ENCODE peak calls at places on chromosomes 13 and 19, in eight cellular contexts. Q is aorta, H is uterus, Y is suprapubic skin, B is IMR-90, N is MG63, C is adipocyte, E is SJSA1. T is an unnamed sample. For H3K36me3, the result is how much of the 10 kb centered on the place peaks cover.

GRCh38 chr13:27559714-27560113 is 60.6 kb downstream of the LNX2 start:
- DNase-seq in Q (no peak), N (no peak), H (no peak), C (no peak), Y (no peak), B (no peak), E (no peak), T (no peak)

GRCh38 chr13:26971990-26972888 is 199.4 kb downstream of the USP12 start:
- DNase-seq in H (no peak), E (peak), B (peak), C (no peak), Q (peak), N (no peak), Y (no peak), T (no peak)

GRCh38 chr13:23679214-23679613 is 109.0 kb downstream of the TNFRSF19 start:
- DNase-seq in Y (no peak), E (peak), B (peak), H (no peak), Q (no peak), C (no peak), N (peak), T (no peak)

GRCh38 chr19:34332027-34332786 is 32.8 kb upstream of the GPI start:
- DNase-seq in E (no peak), Q (no peak), H (no peak), B (peak), C (no peak), Y (no peak), N (no peak), T (no peak)

GRCh38 chr13:21230516-21230915 is 54.1 kb downstream of the MRPL57 start:
- DNase-seq in N (no peak), Q (no peak), Y (no peak), C (no peak), E (no peak), B (no peak), H (no peak), T (no peak)

GRCh38 chr13:99133848-99134247 is 66.8 kb upstream of the UBAC2 start:
- DNase-seq in Y (no peak), C (no peak), H (no peak), N (no peak), E (no peak), Q (no peak), B (no peak), T (no peak)

GRCh38 chr13:95559100-95559499 is 6.6 kb downstream of the CLDN10 start:
- DNase-seq in N (no peak), B (no peak), E (no peak), C (no peak), Y (no peak), Q (no peak), H (no peak), T (no peak)

GRCh38 chr19:19550454-19550842 is 12.4 kb downstream of the CILP2 start:
- DNase-seq in E (no peak), N (no peak), B (peak), Q (no peak), Y (no peak), C (peak), H (no peak), T (peak)

GRCh38 chr13:60431108-60431700 is 34.2 kb downstream of the TDRD3 start:
- DNase-seq in B (peak), N (no peak), Q (no peak), Y (no peak), H (no peak), E (peak), C (peak), T (no peak)

GRCh38 chr13:84745051-84745551 is 862.8 kb upstream of the SLITRK1 start:
- DNase-seq in C (no peak), Y (no peak), B (no peak), N (no peak), H (no peak), E (no peak), Q (no peak), T (no peak)

GRCh38 chr13:52961196-52961845 is 67.3 kb upstream of the OLFM4 start:
- DNase-seq in B (no peak), H (no peak), E (no peak), N (no peak), Q (no peak), C (no peak), Y (no peak), T (no peak)

GRCh38 chr13:99382428-99383133 is 75.4 kb upstream of the GPR183 start:
- DNase-seq in E (no peak), C (peak), N (no peak), Q (no peak), Y (no peak), H (no peak), B (no peak), T (no peak)

GRCh38 chr13:110012102-110012739 is 225.8 kb upstream of the IRS2 start:
- DNase-seq in E (peak), N (peak), C (peak), B (peak), Q (no peak), H (no peak), Y (no peak), T (no peak)

GRCh38 chr13:98509271-98510155 is 67.4 kb downstream of the STK24 start:
- DNase-seq in B (peak), E (peak), C (peak), N (peak), H (peak), Q (no peak), Y (no peak), T (peak)

GRCh38 chr19:45769821-45770191 is 754 bp upstream of the SIX5 start:
- DNase-seq in Q (no peak), Y (peak), E (no peak), B (peak), C (peak), N (peak), H (peak), T (peak)

GRCh38 chr19:16544468-16545231 is 2.4 kb upstream of the CHERP start:
- DNase-seq in H (no peak), B (no peak), Q (no peak), Y (no peak), N (no peak), E (no peak), C (no peak), T (no peak)

GRCh38 chr13:45909089-45909488 is 57.5 kb upstream of the SIAH3 start:
- DNase-seq in Q (no peak), N (no peak), Y (no peak), C (no peak), B (no peak), E (no peak), H (no peak), T (no peak)

GRCh38 chr19:55579766-55580621 is 654 bp downstream of the ZNF579 start:
- DNase-seq in E (peak), B (peak), H (no peak), Y (no peak), Q (no peak), C (peak), N (peak), T (no peak)

GRCh38 chr13:38366954-38367645 is 17.4 kb downstream of the UFM1 start:
- DNase-seq in H (no peak), Q (no peak), N (no peak), Y (no peak), B (peak), C (peak), E (no peak), T (no peak)

GRCh38 chr19:2145831-2146241 is 5.5 kb downstream of the AP3D1 start:
- DNase-seq in Y (no peak), N (no peak), C (no peak), E (peak), Q (no peak), H (no peak), B (peak), T (no peak)

GRCh38 chr19:50922316-50922853 is 11.2 kb upstream of the KLK4 start:
- DNase-seq in B (peak), H (peak), C (peak), Q (peak), E (no peak), N (peak), Y (no peak), T (peak)
- H3K4me3 ChIP-seq in B (no peak), H (no peak), C (no peak), Q (no peak), E (no peak), N (no peak), Y (no peak), T (no peak)

GRCh38 chr19:33260628-33261418 is 35.2 kb upstream of the SLC7A10 start:
- DNase-seq in Y (no peak), Q (no peak), C (no peak), E (no peak), B (no peak), H (no peak), N (no peak), T (no peak)

GRCh38 chr19:33259532-33259931 is 33.9 kb upstream of the SLC7A10 start:
- DNase-seq in N (no peak), H (no peak), C (no peak), B (no peak), E (no peak), Y (no peak), Q (no peak), T (no peak)

GRCh38 chr19:33264881-33265445 is 37.4 kb downstream of the CEBPA start:
- DNase-seq in H (no peak), N (no peak), Y (no peak), Q (no peak), B (no peak), E (no peak), C (no peak), T (no peak)

GRCh38 chr19:33263325-33264023 is 37.8 kb upstream of the SLC7A10 start:
- DNase-seq in N (no peak), H (no peak), E (no peak), C (no peak), Q (no peak), B (no peak), Y (no peak), T (no peak)

GRCh38 chr19:33261511-33262192 is 36.0 kb upstream of the SLC7A10 start:
- DNase-seq in B (no peak), Q (no peak), H (no peak), Y (no peak), E (no peak), N (no peak), C (no peak), T (no peak)
- H3K36me3 ChIP-seq in B (under half), Q (under half), H (under half), Y (under half), E (under half), N (under half), C (under half), T (under half)

GRCh38 chr19:32828139-32828538 is 41.4 kb downstream of the SLC7A9 start:
- DNase-seq in E (no peak), Q (no peak), N (no peak), Y (peak), C (no peak), B (no peak), H (no peak), T (no peak)

GRCh38 chr19:32829345-32829896 is 40.1 kb downstream of the SLC7A9 start:
- DNase-seq in E (no peak), N (no peak), B (no peak), C (no peak), Y (no peak), Q (no peak), H (no peak), T (no peak)

GRCh38 chr19:32830231-32831014 is 39.1 kb downstream of the SLC7A9 start:
- DNase-seq in Q (no peak), H (no peak), B (peak), E (peak), Y (no peak), C (no peak), N (peak), T (no peak)

GRCh38 chr19:32831611-32832010 is 38.0 kb downstream of the SLC7A9 start:
- DNase-seq in H (no peak), N (no peak), E (no peak), C (no peak), Y (no peak), B (no peak), Q (no peak), T (no peak)

GRCh38 chr19:32828643-32829344 is 40.8 kb downstream of the SLC7A9 start:
- DNase-seq in Q (no peak), Y (peak), N (no peak), C (no peak), B (no peak), E (no peak), H (no peak), T (no peak)
- H3K4me3 ChIP-seq in Q (no peak), Y (no peak), N (no peak), C (no peak), B (no peak), E (no peak), H (no peak), T (no peak)

DNA sequence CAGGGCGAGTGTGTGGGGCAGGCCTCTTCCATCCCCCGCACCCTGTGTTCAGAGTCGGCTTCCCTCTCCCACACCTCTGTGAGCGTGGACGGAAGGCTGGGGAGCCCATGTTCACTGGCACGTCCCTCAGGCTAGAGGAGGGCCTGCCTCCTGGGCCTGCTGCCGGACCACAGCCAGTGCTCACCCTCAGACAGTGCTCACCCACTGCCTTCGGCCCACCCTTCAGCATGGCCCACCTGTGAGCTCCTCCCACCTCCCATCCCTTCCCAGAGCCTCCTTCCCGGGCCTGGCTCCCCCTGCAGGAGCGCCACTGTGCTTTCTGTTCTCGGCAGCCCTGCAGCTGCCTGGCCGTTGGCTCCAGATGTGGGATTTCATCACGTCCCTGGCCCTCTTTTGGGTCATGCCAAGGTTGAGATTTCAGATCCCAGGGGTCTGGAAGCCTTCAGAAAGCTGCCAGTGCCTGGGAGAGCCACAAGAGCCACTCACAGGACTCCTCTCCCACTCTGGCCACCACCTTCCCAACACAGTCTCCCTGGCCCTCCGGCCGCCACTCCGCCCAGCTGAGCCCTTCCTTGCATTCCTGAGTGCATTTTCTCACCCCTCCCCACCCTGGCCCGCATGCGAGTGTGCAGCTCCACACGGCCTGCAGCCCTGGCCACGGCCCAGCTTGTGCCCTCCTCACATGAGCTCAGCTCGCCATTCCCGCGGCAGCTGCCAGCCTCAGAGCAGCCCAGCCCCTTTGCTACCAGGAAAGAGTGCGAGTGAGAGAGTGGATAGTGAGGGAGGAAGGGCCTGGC is 25.3 kb downstream of the CAPN12 start:
- DNase-seq in H (no peak), N (peak), C (peak), Y (no peak), B (no peak), Q (peak), E (no peak), T (peak)
- H3K36me3 ChIP-seq in H (under half), N (half or more), C (half or more), Y (half or more), B (half or more), Q (under half), E (half or more), T (half or more)

GRCh38 chr13:50549221-50549942 is 294.1 kb downstream of the DLEU7 start:
- DNase-seq in N (peak), Q (no peak), C (peak), Y (no peak), E (no peak), H (no peak), B (no peak), T (no peak)

GRCh38 chr13:50539791-50540530 is 303.5 kb downstream of the DLEU7 start:
- DNase-seq in H (no peak), Q (no peak), C (peak), N (no peak), B (no peak), E (no peak), Y (no peak), T (no peak)

GRCh38 chr13:50544226-50544625 is 299.3 kb downstream of the DLEU7 start:
- DNase-seq in N (no peak), H (no peak), Q (no peak), E (no peak), Y (no peak), C (no peak), B (no peak), T (no peak)

DNA sequence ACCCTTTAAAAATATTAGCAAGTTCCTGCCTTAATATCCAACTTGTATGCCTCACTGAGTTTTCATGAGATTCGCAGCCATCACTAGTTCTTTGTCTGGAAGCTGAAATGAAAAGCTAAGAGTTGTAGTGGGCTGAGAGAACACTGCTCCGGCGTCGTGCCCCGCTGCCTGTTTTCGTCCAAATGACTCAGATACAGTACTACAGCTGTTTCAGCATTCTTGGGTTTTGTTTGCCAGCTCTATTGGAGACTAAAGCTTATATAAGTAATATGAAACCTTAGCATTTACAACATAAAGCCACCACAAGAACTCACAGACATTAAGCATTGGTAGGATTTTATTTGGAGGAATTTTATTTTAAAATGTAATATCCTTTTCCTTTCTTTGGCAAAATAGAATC is 299.7 kb downstream of the DLEU7 start:
- DNase-seq in N (peak), E (peak), Q (peak), B (peak), H (no peak), Y (no peak), C (peak), T (no peak)
- H3K4me3 ChIP-seq in N (no peak), E (no peak), Q (no peak), B (no peak), H (no peak), Y (no peak), C (peak), T (no peak)

T was measured in tibial artery.